ENCODE peak calls at places on chromosomes 16 and 17, in six cellular contexts. One of them, this sample, is unnamed.

GRCh38 chr17:51230306-51230705 is 29.5 kb downstream of the MBTD1 start:
- DNase-seq in fibroblast of pulmonary artery: peak
- DNase-seq in astrocyte: peak
- DNase-seq in fibroblast of lung: peak
- DNase-seq in neural crest cell: no peak
- DNase-seq in sigmoid colon: no peak
- DNase-seq in this sample: no peak

GRCh38 chr17:81380117-81380516 is 15.1 kb upstream of the BAHCC1 start:
- DNase-seq in fibroblast of lung: no peak
- DNase-seq in neural crest cell: no peak
- DNase-seq in astrocyte: no peak
- DNase-seq in sigmoid colon: no peak
- DNase-seq in fibroblast of pulmonary artery: no peak
- DNase-seq in this sample: no peak

GRCh38 chr17:64009571-64010402 is 10.6 kb downstream of the ICAM2 start:
- DNase-seq in neural crest cell: no peak
- DNase-seq in sigmoid colon: no peak
- DNase-seq in fibroblast of lung: no peak
- DNase-seq in fibroblast of pulmonary artery: peak
- DNase-seq in astrocyte: no peak
- DNase-seq in this sample: no peak

GRCh38 chr17:57870283-57870635 is 20.4 kb upstream of the MRPS23 start:
- DNase-seq in fibroblast of pulmonary artery: no peak
- DNase-seq in astrocyte: no peak
- DNase-seq in sigmoid colon: no peak
- DNase-seq in fibroblast of lung: peak
- DNase-seq in neural crest cell: no peak
- DNase-seq in this sample: no peak

GRCh38 chr16:88595921-88596320 is 25.7 kb downstream of the ZC3H18 start:
- DNase-seq in fibroblast of lung: no peak
- DNase-seq in neural crest cell: no peak
- DNase-seq in fibroblast of pulmonary artery: no peak
- DNase-seq in sigmoid colon: no peak
- DNase-seq in astrocyte: no peak
- DNase-seq in this sample: no peak

GRCh38 chr16:27315333-27316037 is 1.7 kb downstream of the IL4R start:
- DNase-seq in fibroblast of lung: peak
- DNase-seq in sigmoid colon: peak
- DNase-seq in neural crest cell: no peak
- DNase-seq in astrocyte: peak
- DNase-seq in fibroblast of pulmonary artery: peak
- DNase-seq in this sample: peak

GRCh38 chr17:48335168-48335567 is 94.8 kb downstream of the SKAP1 start:
- DNase-seq in fibroblast of pulmonary artery: no peak
- DNase-seq in astrocyte: no peak
- DNase-seq in fibroblast of lung: no peak
- DNase-seq in neural crest cell: no peak
- DNase-seq in sigmoid colon: no peak
- DNase-seq in this sample: no peak

GRCh38 chr17:21282231-21282630 is 2.3 kb upstream of the MAP2K3 start:
- DNase-seq in astrocyte: peak
- DNase-seq in neural crest cell: no peak
- DNase-seq in sigmoid colon: peak
- DNase-seq in fibroblast of pulmonary artery: peak
- DNase-seq in fibroblast of lung: peak
- DNase-seq in this sample: peak

GRCh38 chr17:55433629-55434422 is 12.2 kb upstream of the MMD start:
- DNase-seq in neural crest cell: no peak
- DNase-seq in fibroblast of pulmonary artery: peak
- DNase-seq in sigmoid colon: peak
- DNase-seq in fibroblast of lung: peak
- DNase-seq in astrocyte: peak
- DNase-seq in this sample: peak

GRCh38 chr17:67180275-67180674 is 64.7 kb downstream of the HELZ start:
- DNase-seq in fibroblast of pulmonary artery: no peak
- DNase-seq in astrocyte: no peak
- DNase-seq in fibroblast of lung: no peak
- DNase-seq in sigmoid colon: no peak
- DNase-seq in neural crest cell: no peak
- DNase-seq in this sample: no peak

GRCh38 chr17:48816774-48817590 is at the start of gene TTLL6:
- DNase-seq in astrocyte: peak
- DNase-seq in fibroblast of pulmonary artery: peak
- DNase-seq in fibroblast of lung: peak
- DNase-seq in neural crest cell: peak
- DNase-seq in sigmoid colon: peak
- DNase-seq in this sample: no peak

GRCh38 chr17:61756561-61756960 is 106.8 kb downstream of the BRIP1 start:
- DNase-seq in fibroblast of lung: no peak
- DNase-seq in fibroblast of pulmonary artery: no peak
- DNase-seq in sigmoid colon: no peak
- DNase-seq in astrocyte: no peak
- DNase-seq in neural crest cell: no peak
- DNase-seq in this sample: no peak

GRCh38 chr17:41651625-41652460 is 27.5 kb upstream of the KRT17 start:
- DNase-seq in sigmoid colon: peak
- DNase-seq in fibroblast of lung: no peak
- DNase-seq in neural crest cell: no peak
- DNase-seq in astrocyte: no peak
- DNase-seq in fibroblast of pulmonary artery: no peak
- DNase-seq in this sample: no peak

GRCh38 chr17:76816590-76817135 is 51.5 kb upstream of the MGAT5B start:
- DNase-seq in neural crest cell: peak
- DNase-seq in fibroblast of pulmonary artery: peak
- DNase-seq in fibroblast of lung: peak
- DNase-seq in astrocyte: no peak
- DNase-seq in sigmoid colon: no peak
- DNase-seq in this sample: peak

GRCh38 chr17:75693500-75694481 is 26.7 kb downstream of the SAP30BP start:
- DNase-seq in neural crest cell: no peak
- DNase-seq in fibroblast of pulmonary artery: peak
- DNase-seq in astrocyte: peak
- DNase-seq in fibroblast of lung: peak
- DNase-seq in sigmoid colon: peak
- DNase-seq in this sample: peak

GRCh38 chr17:31740611-31741082 is 118.4 kb downstream of the COPRS start:
- DNase-seq in fibroblast of pulmonary artery: peak
- DNase-seq in fibroblast of lung: peak
- DNase-seq in neural crest cell: no peak
- DNase-seq in sigmoid colon: no peak
- DNase-seq in astrocyte: peak
- DNase-seq in this sample: peak

GRCh38 chr17:40542562-40543411 is 22.5 kb downstream of the CCR7 start:
- DNase-seq in fibroblast of pulmonary artery: peak
- DNase-seq in astrocyte: peak
- DNase-seq in sigmoid colon: peak
- DNase-seq in neural crest cell: no peak
- DNase-seq in fibroblast of lung: peak
- DNase-seq in this sample: peak

GRCh38 chr17:56629450-56630187 is 36.1 kb downstream of the NOG start:
- DNase-seq in astrocyte: no peak
- DNase-seq in sigmoid colon: no peak
- DNase-seq in neural crest cell: peak
- DNase-seq in fibroblast of lung: peak
- DNase-seq in fibroblast of pulmonary artery: peak
- DNase-seq in this sample: no peak

GRCh38 chr17:54876656-54877195 is 23.9 kb upstream of the TOM1L1 start:
- DNase-seq in sigmoid colon: no peak
- DNase-seq in neural crest cell: no peak
- DNase-seq in fibroblast of lung: no peak
- DNase-seq in fibroblast of pulmonary artery: no peak
- DNase-seq in astrocyte: no peak
- DNase-seq in this sample: no peak

GRCh38 chr17:78397681-78398101 is 19.2 kb downstream of the PGS1 start:
- DNase-seq in fibroblast of pulmonary artery: peak
- DNase-seq in fibroblast of lung: peak
- DNase-seq in sigmoid colon: no peak
- DNase-seq in astrocyte: peak
- DNase-seq in neural crest cell: no peak
- DNase-seq in this sample: no peak

GRCh38 chr17:62823111-62823895 is 15.2 kb upstream of the MARCHF10 start:
- DNase-seq in sigmoid colon: no peak
- DNase-seq in astrocyte: peak
- DNase-seq in fibroblast of pulmonary artery: peak
- DNase-seq in fibroblast of lung: peak
- DNase-seq in neural crest cell: no peak
- DNase-seq in this sample: no peak

GRCh38 chr17:50355701-50356341 is 9.9 kb downstream of the XYLT2 start:
- DNase-seq in neural crest cell: no peak
- DNase-seq in fibroblast of lung: no peak
- DNase-seq in astrocyte: no peak
- DNase-seq in sigmoid colon: peak
- DNase-seq in fibroblast of pulmonary artery: no peak
- DNase-seq in this sample: no peak

GRCh38 chr17:38871247-38871991 is 1.6 kb downstream of the LASP1 start:
- DNase-seq in sigmoid colon: peak
- DNase-seq in fibroblast of pulmonary artery: peak
- DNase-seq in neural crest cell: no peak
- DNase-seq in astrocyte: peak
- DNase-seq in fibroblast of lung: peak
- DNase-seq in this sample: no peak

GRCh38 chr17:49280918-49281317 is 50.3 kb upstream of the PHOSPHO1 start:
- DNase-seq in neural crest cell: no peak
- DNase-seq in fibroblast of lung: no peak
- DNase-seq in fibroblast of pulmonary artery: no peak
- DNase-seq in astrocyte: no peak
- DNase-seq in sigmoid colon: no peak
- DNase-seq in this sample: no peak

GRCh38 chr17:75897076-75898019 is 597 bp upstream of the TRIM65 start:
- DNase-seq in astrocyte: no peak
- DNase-seq in sigmoid colon: peak
- DNase-seq in fibroblast of lung: no peak
- DNase-seq in fibroblast of pulmonary artery: no peak
- DNase-seq in neural crest cell: no peak
- DNase-seq in this sample: no peak

GRCh38 chr17:4310349-4311060 is 46.7 kb upstream of the ANKFY1 start:
- DNase-seq in fibroblast of lung: peak
- DNase-seq in sigmoid colon: no peak
- DNase-seq in fibroblast of pulmonary artery: peak
- DNase-seq in astrocyte: peak
- DNase-seq in neural crest cell: no peak
- DNase-seq in this sample: no peak

DNA sequence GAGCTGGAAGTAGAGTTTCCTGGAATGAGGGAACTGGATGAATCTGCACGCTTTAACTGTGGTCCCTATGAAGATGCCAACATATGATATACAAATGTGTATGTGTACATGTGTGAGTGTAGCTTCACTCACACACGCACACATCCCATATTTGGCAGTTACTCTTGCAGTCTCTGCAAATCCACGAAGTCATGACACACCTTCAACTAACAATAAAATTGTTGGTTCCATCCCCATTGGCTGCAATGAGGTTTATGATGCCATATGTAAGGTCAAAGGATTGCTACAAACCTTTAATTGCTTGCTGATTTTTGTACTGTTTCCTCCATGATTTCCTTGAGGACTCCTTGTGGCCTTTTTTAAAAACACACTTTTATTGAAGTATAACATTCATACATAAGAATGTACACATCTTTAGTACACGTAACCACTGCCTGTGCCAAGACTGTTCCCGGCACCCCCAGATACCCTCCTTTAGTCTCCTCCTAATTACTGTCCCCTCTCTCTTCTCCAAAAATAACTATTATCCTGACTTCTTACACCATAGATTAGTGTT is 22.0 kb downstream of the MYO1D start:
- DNase-seq in neural crest cell: no peak
- DNase-seq in astrocyte: no peak
- DNase-seq in fibroblast of lung: no peak
- DNase-seq in fibroblast of pulmonary artery: no peak
- DNase-seq in sigmoid colon: no peak
- DNase-seq in this sample: no peak
- TF ChIP-seq CTCF in neural crest cell: no peak
- TF ChIP-seq CTCF in astrocyte: no peak
- TF ChIP-seq CTCF in fibroblast of lung: no peak
- TF ChIP-seq CTCF in fibroblast of pulmonary artery: no peak
- TF ChIP-seq CTCF in sigmoid colon: peak
- TF ChIP-seq CTCF in this sample: peak

GRCh38 chr16:85525464-85526117 is 87.5 kb upstream of the GSE1 start:
- DNase-seq in fibroblast of pulmonary artery: no peak
- DNase-seq in fibroblast of lung: no peak
- DNase-seq in neural crest cell: no peak
- DNase-seq in sigmoid colon: no peak
- DNase-seq in astrocyte: no peak
- DNase-seq in this sample: no peak
- TF ChIP-seq CTCF in fibroblast of pulmonary artery: no peak
- TF ChIP-seq CTCF in fibroblast of lung: no peak
- TF ChIP-seq CTCF in neural crest cell: no peak
- TF ChIP-seq CTCF in sigmoid colon: no peak
- TF ChIP-seq CTCF in astrocyte: no peak
- TF ChIP-seq CTCF in this sample: no peak

DNA sequence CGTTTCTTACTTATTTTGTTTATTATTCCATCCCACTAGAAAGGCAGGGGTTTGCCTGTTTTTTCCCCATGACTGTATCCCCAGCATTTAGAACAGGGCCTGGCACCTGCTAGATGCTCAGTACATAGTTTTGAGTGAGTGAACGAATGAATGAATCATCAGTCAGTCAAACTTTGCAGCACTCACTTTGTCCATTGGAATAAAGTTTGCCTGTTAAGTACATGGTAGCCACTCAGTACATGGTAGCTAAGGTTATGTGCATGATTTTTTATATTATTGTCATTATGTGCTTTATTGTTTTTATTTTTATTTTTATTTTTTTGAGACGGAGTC is 88.5 kb downstream of the CMIP start:
- DNase-seq in astrocyte: no peak
- DNase-seq in neural crest cell: no peak
- DNase-seq in sigmoid colon: no peak
- DNase-seq in fibroblast of pulmonary artery: no peak
- DNase-seq in fibroblast of lung: no peak
- DNase-seq in this sample: no peak
- TF ChIP-seq CTCF in astrocyte: no peak
- TF ChIP-seq CTCF in neural crest cell: no peak
- TF ChIP-seq CTCF in sigmoid colon: no peak
- TF ChIP-seq CTCF in fibroblast of pulmonary artery: no peak
- TF ChIP-seq CTCF in fibroblast of lung: no peak
- TF ChIP-seq CTCF in this sample: no peak

GRCh38 chr17:35022536-35023063 is 40.9 kb downstream of the RFFL start:
- DNase-seq in neural crest cell: no peak
- DNase-seq in sigmoid colon: peak
- DNase-seq in fibroblast of lung: peak
- DNase-seq in fibroblast of pulmonary artery: peak
- DNase-seq in astrocyte: peak
- DNase-seq in this sample: peak
- TF ChIP-seq CTCF in neural crest cell: no peak
- TF ChIP-seq CTCF in sigmoid colon: peak
- TF ChIP-seq CTCF in fibroblast of lung: peak
- TF ChIP-seq CTCF in fibroblast of pulmonary artery: peak
- TF ChIP-seq CTCF in astrocyte: peak
- TF ChIP-seq CTCF in this sample: peak